ENCODE peak calls at places on chromosomes 1 and 21, in ten cellular contexts. F is Calu3; D is brain microvascular endothelial cell; X is neuronal stem cell; P is GM04504; M is activated CD4-positive, alpha-beta T cell treated with anti-CD3 and anti-CD28 coated beads, Interleukin-2, amount 50 U/mL, for 48 hours; A is AG08396; Q is NCI-H345; T is pancreas; I is GF-D8. O is an unnamed sample.

GRCh38 chr1:229091721-229092136 is 179.2 kb upstream of the RAB4A start:
- DNase-seq in F (no peak), D (no peak), X (no peak), P (no peak), M (no peak), A (no peak), Q (peak), T (no peak), I (no peak), O (no peak)

GRCh38 chr1:6801199-6801598 is 15.9 kb downstream of the CAMTA1 start:
- DNase-seq in F (no peak), D (no peak), X (no peak), P (no peak), M (no peak), A (no peak), Q (no peak), T (no peak), I (no peak), O (no peak)

GRCh38 chr1:77322061-77322900 is 40.5 kb downstream of the AK5 start:
- DNase-seq in F (peak), D (peak), X (no peak), P (peak), M (no peak), A (peak), Q (no peak), T (no peak), I (no peak), O (no peak)

GRCh38 chr1:19744335-19744743 is 55.4 kb downstream of the TMCO4 start:
- DNase-seq in F (no peak), D (no peak), X (no peak), P (no peak), M (no peak), A (no peak), Q (no peak), T (no peak), I (no peak), O (no peak)

GRCh38 chr1:96329121-96329520 is 392.5 kb upstream of the PTBP2 start:
- DNase-seq in F (no peak), D (peak), X (no peak), P (no peak), M (no peak), A (no peak), Q (no peak), T (no peak), I (no peak), O (no peak)

GRCh38 chr1:30377230-30378022 is 346.0 kb downstream of the MATN1 start:
- DNase-seq in F (no peak), D (no peak), X (no peak), P (no peak), M (no peak), A (no peak), Q (no peak), T (no peak), I (no peak), O (no peak)

GRCh38 chr1:47443530-47444316 is 5.9 kb downstream of the FOXD2 start:
- DNase-seq in F (no peak), D (no peak), X (peak), P (no peak), M (no peak), A (no peak), Q (no peak), T (no peak), I (no peak), O (no peak)

GRCh38 chr1:22778408-22778807 is 67.8 kb downstream of the EPHB2 start:
- DNase-seq in F (no peak), D (no peak), X (no peak), P (no peak), M (no peak), A (no peak), Q (no peak), T (no peak), I (no peak), O (no peak)

GRCh38 chr1:76901158-76901767 is 34.0 kb downstream of the ST6GALNAC5 start:
- DNase-seq in F (peak), D (peak), X (peak), P (no peak), M (peak), A (peak), Q (peak), T (no peak), I (peak), O (peak)

GRCh38 chr1:38502772-38503171 is 356.8 kb downstream of the RRAGC start:
- DNase-seq in F (no peak), D (no peak), X (peak), P (no peak), M (no peak), A (no peak), Q (no peak), T (no peak), I (no peak), O (peak)

GRCh38 chr1:21511579-21512522 is 2.6 kb downstream of the ALPL start:
- DNase-seq in F (no peak), D (peak), X (no peak), P (peak), M (no peak), A (peak), Q (no peak), T (no peak), I (no peak), O (no peak)

GRCh38 chr1:155127105-155127671 is 488 bp upstream of the EFNA1 start:
- DNase-seq in F (peak), D (peak), X (no peak), P (no peak), M (no peak), A (no peak), Q (peak), T (peak), I (no peak), O (peak)

GRCh38 chr1:105137543-105138444 is 1388.1 kb downstream of the AMY1C start:
- DNase-seq in F (peak), D (no peak), X (peak), P (no peak), M (no peak), A (no peak), Q (peak), T (no peak), I (no peak), O (peak)

GRCh38 chr1:17259233-17259873 is 10.5 kb downstream of the PADI3 start:
- DNase-seq in F (no peak), D (peak), X (no peak), P (no peak), M (no peak), A (no peak), Q (no peak), T (no peak), I (no peak), O (no peak)

GRCh38 chr21:44618909-44619308 is 7.0 kb downstream of the KRTAP10-8 start:
- DNase-seq in F (no peak), D (no peak), X (no peak), P (no peak), M (peak), A (no peak), Q (no peak), T (no peak), I (no peak), O (no peak)

GRCh38 chr1:51907079-51907702 is 28.7 kb upstream of the NRDC start:
- DNase-seq in F (no peak), D (no peak), X (no peak), P (no peak), M (no peak), A (no peak), Q (no peak), T (no peak), I (no peak), O (no peak)

GRCh38 chr21:34761758-34762330 is 93.0 kb downstream of the CLIC6 start:
- DNase-seq in F (no peak), D (no peak), X (no peak), P (no peak), M (no peak), A (no peak), Q (no peak), T (no peak), I (no peak), O (no peak)

GRCh38 chr1:230130172-230130944 is 63.3 kb downstream of the GALNT2 start:
- DNase-seq in F (no peak), D (no peak), X (no peak), P (no peak), M (no peak), A (no peak), Q (no peak), T (no peak), I (no peak), O (no peak)

GRCh38 chr1:198234511-198235251 is 77.9 kb downstream of the NEK7 start:
- DNase-seq in F (peak), D (peak), X (no peak), P (no peak), M (no peak), A (no peak), Q (no peak), T (no peak), I (no peak), O (no peak)

GRCh38 chr1:24294228-24294672 is 24.9 kb upstream of the GRHL3 start:
- DNase-seq in F (no peak), D (peak), X (no peak), P (peak), M (no peak), A (peak), Q (no peak), T (no peak), I (no peak), O (no peak)

GRCh38 chr1:109643385-109644230 is 12.3 kb upstream of the GSTM4 start:
- DNase-seq in F (peak), D (peak), X (peak), P (no peak), M (peak), A (peak), Q (peak), T (peak), I (peak), O (peak)

GRCh38 chr1:220843481-220844011 is 35.7 kb upstream of the HLX start:
- DNase-seq in F (no peak), D (peak), X (no peak), P (no peak), M (no peak), A (no peak), Q (no peak), T (no peak), I (no peak), O (no peak)

GRCh38 chr1:185813401-185813979 is 79.3 kb downstream of the HMCN1 start:
- DNase-seq in F (peak), D (peak), X (peak), P (no peak), M (no peak), A (peak), Q (peak), T (no peak), I (no peak), O (no peak)

GRCh38 chr1:181129771-181130606 is 41.5 kb downstream of the IER5 start:
- DNase-seq in F (no peak), D (no peak), X (no peak), P (no peak), M (no peak), A (no peak), Q (no peak), T (no peak), I (no peak), O (no peak)

GRCh38 chr1:47491341-47491753 is 53.5 kb downstream of the FOXD2 start:
- DNase-seq in F (no peak), D (no peak), X (no peak), P (no peak), M (no peak), A (no peak), Q (no peak), T (no peak), I (no peak), O (no peak)

GRCh38 chr1:159339517-159339916 is 37.4 kb downstream of the FCER1A start:
- DNase-seq in F (no peak), D (no peak), X (no peak), P (no peak), M (no peak), A (no peak), Q (no peak), T (no peak), I (no peak), O (no peak)

GRCh38 chr1:150535511-150536281 is 13.5 kb upstream of the ADAMTSL4 start:
- DNase-seq in F (no peak), D (no peak), X (no peak), P (no peak), M (no peak), A (peak), Q (no peak), T (no peak), I (no peak), O (no peak)

GRCh38 chr1:28243685-28244439 is 7.9 kb downstream of the ATP5IF1 start:
- DNase-seq in F (no peak), D (no peak), X (no peak), P (no peak), M (no peak), A (no peak), Q (no peak), T (no peak), I (no peak), O (no peak)

GRCh38 chr1:155978325-155978972 is at the start of gene ARHGEF2:
- DNase-seq in F (peak), D (no peak), X (peak), P (no peak), M (peak), A (peak), Q (peak), T (peak), I (peak), O (peak)

GRCh38 chr1:200400556-200400955 is 9.3 kb downstream of the ZNF281 start:
- DNase-seq in F (no peak), D (no peak), X (no peak), P (no peak), M (no peak), A (no peak), Q (no peak), T (no peak), I (no peak), O (no peak)

GRCh38 chr1:19387045-19387467 is 74.9 kb downstream of the SLC66A1 start:
- DNase-seq in F (no peak), D (no peak), X (no peak), P (no peak), M (no peak), A (no peak), Q (no peak), T (no peak), I (no peak), O (no peak)

GRCh38 chr1:117365350-117366280 is 1.6 kb upstream of the MAN1A2 start:
- DNase-seq in F (no peak), D (no peak), X (no peak), P (no peak), M (no peak), A (peak), Q (no peak), T (no peak), I (no peak), O (no peak)

GRCh38 chr1:8314346-8315280 is 3.3 kb upstream of the SLC45A1 start:
- DNase-seq in F (peak), D (peak), X (peak), P (peak), M (peak), A (peak), Q (peak), T (peak), I (no peak), O (peak)

GRCh38 chr1:67044631-67045270 is 9.2 kb downstream of the SLC35D1 start:
- DNase-seq in F (no peak), D (no peak), X (no peak), P (no peak), M (no peak), A (no peak), Q (no peak), T (no peak), I (no peak), O (no peak)

GRCh38 chr21:17002628-17003027 is 510.2 kb upstream of the CXADR start:
- DNase-seq in F (no peak), D (no peak), X (no peak), P (no peak), M (no peak), A (no peak), Q (no peak), T (no peak), I (no peak), O (no peak)

GRCh38 chr1:9275567-9276034 is 17.1 kb upstream of the SPSB1 start:
- DNase-seq in F (peak), D (peak), X (no peak), P (peak), M (peak), A (peak), Q (no peak), T (no peak), I (peak), O (no peak)